ENCODE peak calls at places on chromosomes 6 and 20, in eight cellular contexts. N, L, O, M, U, R, Q and H are unnamed samples.

GRCh38 chr6:21739838-21740237 is 146.3 kb downstream of the SOX4 start:
- DNase-seq in N (no peak), L (no peak), O (no peak), M (no peak), U (no peak), R (no peak), Q (no peak), H (no peak)

GRCh38 chr6:18468162-18468843 is 81.2 kb downstream of the RNF144B start:
- DNase-seq in N (no peak), L (no peak), O (no peak), M (no peak), U (no peak), R (no peak), Q (no peak), H (no peak)

GRCh38 chr6:129748901-129749748 is 39.1 kb upstream of the ARHGAP18 start:
- DNase-seq in N (no peak), L (no peak), O (peak), M (peak), U (no peak), R (no peak), Q (no peak), H (no peak)

GRCh38 chr20:8394308-8394945 is 262.4 kb downstream of the PLCB1 start:
- DNase-seq in N (no peak), L (no peak), O (peak), M (no peak), U (no peak), R (no peak), Q (no peak), H (no peak)

GRCh38 chr6:163343609-163344008 is 70.9 kb upstream of the QKI start:
- DNase-seq in N (no peak), L (no peak), O (no peak), M (no peak), U (no peak), R (no peak), Q (no peak), H (no peak)

GRCh38 chr6:90293319-90293937 is 3.2 kb downstream of the BACH2 start:
- DNase-seq in N (no peak), L (no peak), O (no peak), M (no peak), U (no peak), R (no peak), Q (no peak), H (no peak)

GRCh38 chr20:48754269-48754668 is 73.5 kb downstream of the PREX1 start:
- DNase-seq in N (no peak), L (no peak), O (no peak), M (no peak), U (no peak), R (no peak), Q (no peak), H (no peak)

GRCh38 chr20:19501476-19502115 is 256.5 kb upstream of the RIN2 start:
- DNase-seq in N (no peak), L (no peak), O (peak), M (no peak), U (no peak), R (no peak), Q (no peak), H (no peak)

GRCh38 chr20:10647471-10647870 is 26.3 kb downstream of the JAG1 start:
- DNase-seq in N (no peak), L (no peak), O (peak), M (no peak), U (peak), R (no peak), Q (peak), H (no peak)

GRCh38 chr6:125995972-125996580 is 9.7 kb downstream of the TRMT11 start:
- DNase-seq in N (peak), L (peak), O (peak), M (peak), U (peak), R (no peak), Q (peak), H (no peak)

GRCh38 chr6:130778946-130779657 is 48.1 kb upstream of the SMLR1 start:
- DNase-seq in N (no peak), L (no peak), O (peak), M (no peak), U (no peak), R (peak), Q (no peak), H (no peak)

GRCh38 chr6:167678102-167679101 is 148.3 kb upstream of the AFDN start:
- DNase-seq in N (no peak), L (no peak), O (no peak), M (no peak), U (no peak), R (no peak), Q (peak), H (no peak)

GRCh38 chr20:37042986-37043972 is 52.5 kb downstream of the RBL1 start:
- DNase-seq in N (peak), L (no peak), O (no peak), M (no peak), U (no peak), R (no peak), Q (no peak), H (no peak)

GRCh38 chr20:24153101-24154040 is 164.8 kb upstream of the GGTLC1 start:
- DNase-seq in N (no peak), L (no peak), O (no peak), M (no peak), U (no peak), R (no peak), Q (no peak), H (no peak)

GRCh38 chr6:165844801-165845364 is 181.8 kb upstream of the PDE10A start:
- DNase-seq in N (no peak), L (no peak), O (no peak), M (no peak), U (no peak), R (no peak), Q (no peak), H (no peak)

GRCh38 chr6:33634203-33634727 is 13.1 kb downstream of the ITPR3 start:
- DNase-seq in N (no peak), L (no peak), O (no peak), M (no peak), U (no peak), R (no peak), Q (peak), H (no peak)

GRCh38 chr20:23515250-23515939 is 24.5 kb downstream of the CST8 start:
- DNase-seq in N (no peak), L (no peak), O (peak), M (no peak), U (no peak), R (no peak), Q (no peak), H (no peak)

GRCh38 chr20:62136283-62137091 is 6.7 kb downstream of the PSMA7 start:
- DNase-seq in N (peak), L (no peak), O (peak), M (peak), U (peak), R (no peak), Q (peak), H (no peak)

GRCh38 chr20:52048365-52048764 is 143.2 kb downstream of the ZFP64 start:
- DNase-seq in N (no peak), L (no peak), O (no peak), M (no peak), U (no peak), R (no peak), Q (peak), H (no peak)

GRCh38 chr6:42032366-42032765 is 18.0 kb upstream of the TAF8 start:
- DNase-seq in N (peak), L (no peak), O (no peak), M (no peak), U (no peak), R (no peak), Q (no peak), H (no peak)

GRCh38 chr20:36017034-36017951 is 48.9 kb downstream of the CNBD2 start:
- DNase-seq in N (no peak), L (no peak), O (peak), M (no peak), U (no peak), R (peak), Q (no peak), H (no peak)